ENCODE peak calls at places on chromosome 13, in four cellular contexts. T, M, F and P are unnamed samples.

GRCh38 chr13:34107814-34108213 is 289.9 kb downstream of the RFC3 start:
- DNase-seq in T (no peak), M (no peak), F (no peak), P (no peak)

GRCh38 chr13:37816276-37816675 is 53.3 kb downstream of the TRPC4 start:
- DNase-seq in T (no peak), M (no peak), F (no peak), P (no peak)

GRCh38 chr13:38900188-38900587 is 90.4 kb downstream of the STOML3 start:
- DNase-seq in T (no peak), M (peak), F (no peak), P (no peak)

GRCh38 chr13:30156270-30156669 is 151.1 kb downstream of the KATNAL1 start:
- DNase-seq in T (no peak), M (no peak), F (no peak), P (no peak)

GRCh38 chr13:48594080-48594815 is 59.5 kb upstream of the CYSLTR2 start:
- DNase-seq in T (no peak), M (no peak), F (no peak), P (no peak)

GRCh38 chr13:33797622-33798021 is 20.3 kb upstream of the RFC3 start:
- DNase-seq in T (no peak), M (no peak), F (no peak), P (no peak)

GRCh38 chr13:65387743-65388347 is 1842.3 kb downstream of the PCDH9 start:
- DNase-seq in T (no peak), M (no peak), F (no peak), P (no peak)

GRCh38 chr13:114046447-114046846 is 72.6 kb upstream of the C13orf46 start:
- DNase-seq in T (no peak), M (no peak), F (no peak), P (no peak)

GRCh38 chr13:42525035-42525504 is 48.9 kb upstream of the TNFSF11 start:
- DNase-seq in T (no peak), M (no peak), F (no peak), P (no peak)

GRCh38 chr13:29131881-29132668 is 311.9 kb downstream of the MTUS2 start:
- DNase-seq in T (no peak), M (no peak), F (no peak), P (no peak)

GRCh38 chr13:37313383-37313782 is 207.9 kb upstream of the CSNK1A1L start:
- DNase-seq in T (no peak), M (no peak), F (no peak), P (no peak)

GRCh38 chr13:100247937-100248336 is 159.0 kb downstream of the PCCA start:
- DNase-seq in T (no peak), M (no peak), F (no peak), P (no peak)

GRCh38 chr13:74774252-74774651 is 640.0 kb upstream of the KLF12 start:
- DNase-seq in T (no peak), M (no peak), F (no peak), P (no peak)

GRCh38 chr13:63540042-63540441 is 2124.4 kb upstream of the PCDH20 start:
- DNase-seq in T (no peak), M (no peak), F (no peak), P (no peak)

GRCh38 chr13:101292711-101293110 is 123.6 kb downstream of the NALCN start:
- DNase-seq in T (no peak), M (no peak), F (no peak), P (no peak)

GRCh38 chr13:112655898-112656297 is 33.9 kb upstream of the ATP11A start:
- DNase-seq in T (no peak), M (no peak), F (no peak), P (no peak)

GRCh38 chr13:46961719-46962118 is 64.9 kb upstream of the HTR2A start:
- DNase-seq in T (no peak), M (no peak), F (no peak), P (no peak)

GRCh38 chr13:43411741-43412140 is 375.0 kb downstream of the ENOX1 start:
- DNase-seq in T (no peak), M (no peak), F (no peak), P (no peak)

GRCh38 chr13:41579168-41579567 is 121.8 kb downstream of the RGCC start:
- DNase-seq in T (no peak), M (no peak), F (no peak), P (no peak)

GRCh38 chr13:36160297-36160696 is 29.1 kb upstream of the DCLK1 start:
- DNase-seq in T (no peak), M (no peak), F (no peak), P (no peak)

GRCh38 chr13:31282741-31283455 is 83.1 kb downstream of the B3GLCT start:
- DNase-seq in T (no peak), M (no peak), F (no peak), P (no peak)

GRCh38 chr13:74868044-74868443 is 613.9 kb downstream of the TBC1D4 start:
- DNase-seq in T (no peak), M (no peak), F (no peak), P (no peak)

GRCh38 chr13:33953203-33953602 is 135.3 kb downstream of the RFC3 start:
- DNase-seq in T (no peak), M (no peak), F (no peak), P (no peak)

GRCh38 chr13:113176292-113176691 is 17.8 kb downstream of the PROZ start:
- DNase-seq in T (no peak), M (no peak), F (no peak), P (no peak)

GRCh38 chr13:91270031-91270430 is 77.5 kb upstream of the MIR17HG start:
- DNase-seq in T (no peak), M (no peak), F (no peak), P (no peak)

GRCh38 chr13:49436890-49437289 is 7.0 kb downstream of the CAB39L start:
- DNase-seq in T (no peak), M (no peak), F (no peak), P (no peak)

GRCh38 chr13:29593605-29594297 is 1.7 kb downstream of the SLC7A1 start:
- DNase-seq in T (no peak), M (no peak), F (no peak), P (no peak)

GRCh38 chr13:77827350-77827749 is 91.3 kb downstream of the EDNRB start:
- DNase-seq in T (no peak), M (no peak), F (no peak), P (no peak)

GRCh38 chr13:114004416-114005205 is 30.7 kb upstream of the C13orf46 start:
- DNase-seq in T (no peak), M (peak), F (peak), P (no peak)

DNA sequence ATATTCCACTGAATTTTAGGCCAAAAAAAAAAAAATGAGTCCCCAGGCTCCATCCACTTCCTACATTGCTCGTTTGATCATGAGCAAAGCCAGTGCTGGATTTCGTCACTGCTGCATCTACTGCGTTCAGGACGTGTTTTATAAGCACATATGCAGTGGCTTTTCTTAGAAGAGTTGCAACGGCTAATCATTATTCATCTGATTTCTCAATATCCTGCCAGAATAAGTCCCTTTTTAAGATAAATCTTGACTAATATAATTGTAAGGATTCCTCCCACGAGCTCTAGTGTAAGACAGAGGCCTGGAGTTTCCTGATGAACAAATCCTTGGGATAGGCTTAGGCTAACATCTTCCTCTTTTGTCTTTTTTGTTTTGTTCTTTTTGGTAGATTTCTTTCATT is 19.5 kb downstream of the FAM124A start:
- DNase-seq in T (no peak), M (no peak), F (no peak), P (no peak)
- TF ChIP-seq TCF7L2 in T (no peak), M (no peak), F (no peak), P (no peak)

GRCh38 chr13:79709526-79709925 is 228.6 kb downstream of the NDFIP2 start:
- DNase-seq in T (no peak), M (no peak), F (no peak), P (no peak)
- TF ChIP-seq TCF7L2 in T (no peak), M (no peak), F (no peak), P (no peak)

GRCh38 chr13:111423168-111423785 is 102.8 kb downstream of the TEX29 start:
- DNase-seq in T (peak), M (no peak), F (no peak), P (no peak)
- TF ChIP-seq TCF7L2 in T (peak), M (no peak), F (no peak), P (no peak)

GRCh38 chr13:45445053-45445452 is 19.7 kb upstream of the COG3 start:
- DNase-seq in T (no peak), M (no peak), F (no peak), P (no peak)
- TF ChIP-seq TCF7L2 in T (no peak), M (no peak), F (no peak), P (no peak)

GRCh38 chr13:96091164-96091931 is 1.4 kb downstream of the HS6ST3 start:
- DNase-seq in T (no peak), M (no peak), F (no peak), P (no peak)
- TF ChIP-seq TCF7L2 in T (no peak), M (no peak), F (no peak), P (peak)

GRCh38 chr13:79079351-79079839 is 326.7 kb downstream of the RBM26 start:
- DNase-seq in T (no peak), M (no peak), F (no peak), P (no peak)
- TF ChIP-seq TCF7L2 in T (no peak), M (no peak), F (no peak), P (no peak)